ENCODE peak calls at places on chromosome X, in nine cellular contexts. One of them, this sample, is unnamed.

GRCh38 chrX:37662181-37662580 is 23.4 kb upstream of the XK start:
- DNase-seq in choroid plexus epithelial cell: no peak
- DNase-seq in memory B cell: no peak
- DNase-seq in AG08396: no peak
- DNase-seq in heart right ventricle: no peak
- DNase-seq in fibroblast of lung: peak
- DNase-seq in brain pericyte: no peak
- DNase-seq in HFF-Myc: no peak
- DNase-seq in GM03348: no peak
- DNase-seq in this sample: no peak

GRCh38 chrX:9466711-9467110 is 1.9 kb downstream of the TBL1X start:
- DNase-seq in fibroblast of lung: no peak
- DNase-seq in memory B cell: no peak
- DNase-seq in AG08396: no peak
- DNase-seq in heart right ventricle: no peak
- DNase-seq in brain pericyte: no peak
- DNase-seq in GM03348: no peak
- DNase-seq in choroid plexus epithelial cell: no peak
- DNase-seq in HFF-Myc: no peak
- DNase-seq in this sample: no peak

GRCh38 chrX:54509401-54509800 is 13.4 kb upstream of the FGD1 start:
- DNase-seq in HFF-Myc: no peak
- DNase-seq in fibroblast of lung: peak
- DNase-seq in heart right ventricle: no peak
- DNase-seq in AG08396: no peak
- DNase-seq in memory B cell: no peak
- DNase-seq in choroid plexus epithelial cell: peak
- DNase-seq in brain pericyte: no peak
- DNase-seq in GM03348: peak
- DNase-seq in this sample: no peak

GRCh38 chrX:40863671-40864070 is 128.3 kb upstream of the MED14 start:
- DNase-seq in brain pericyte: no peak
- DNase-seq in HFF-Myc: no peak
- DNase-seq in AG08396: no peak
- DNase-seq in GM03348: no peak
- DNase-seq in fibroblast of lung: no peak
- DNase-seq in choroid plexus epithelial cell: no peak
- DNase-seq in heart right ventricle: no peak
- DNase-seq in memory B cell: no peak
- DNase-seq in this sample: no peak

GRCh38 chrX:14027031-14027430 is 2.7 kb downstream of the GEMIN8 start:
- DNase-seq in AG08396: no peak
- DNase-seq in heart right ventricle: peak
- DNase-seq in fibroblast of lung: peak
- DNase-seq in brain pericyte: no peak
- DNase-seq in HFF-Myc: no peak
- DNase-seq in GM03348: no peak
- DNase-seq in memory B cell: no peak
- DNase-seq in choroid plexus epithelial cell: peak
- DNase-seq in this sample: no peak

GRCh38 chrX:72536542-72536941 is 36.1 kb downstream of the HDAC8 start:
- DNase-seq in choroid plexus epithelial cell: no peak
- DNase-seq in HFF-Myc: no peak
- DNase-seq in AG08396: no peak
- DNase-seq in heart right ventricle: peak
- DNase-seq in GM03348: no peak
- DNase-seq in fibroblast of lung: no peak
- DNase-seq in memory B cell: no peak
- DNase-seq in brain pericyte: no peak
- DNase-seq in this sample: no peak

GRCh38 chrX:123731258-123731986 is 1.4 kb downstream of the THOC2 start:
- DNase-seq in AG08396: peak
- DNase-seq in heart right ventricle: no peak
- DNase-seq in HFF-Myc: no peak
- DNase-seq in fibroblast of lung: peak
- DNase-seq in memory B cell: no peak
- DNase-seq in brain pericyte: no peak
- DNase-seq in choroid plexus epithelial cell: peak
- DNase-seq in GM03348: peak
- DNase-seq in this sample: no peak

GRCh38 chrX:122220644-122221373 is 963.3 kb upstream of the GRIA3 start:
- DNase-seq in GM03348: no peak
- DNase-seq in brain pericyte: no peak
- DNase-seq in HFF-Myc: no peak
- DNase-seq in memory B cell: no peak
- DNase-seq in AG08396: no peak
- DNase-seq in fibroblast of lung: no peak
- DNase-seq in choroid plexus epithelial cell: no peak
- DNase-seq in heart right ventricle: no peak
- DNase-seq in this sample: no peak

GRCh38 chrX:44253573-44253942 is 89.9 kb downstream of the EFHC2 start:
- DNase-seq in brain pericyte: no peak
- DNase-seq in heart right ventricle: no peak
- DNase-seq in choroid plexus epithelial cell: no peak
- DNase-seq in memory B cell: peak
- DNase-seq in fibroblast of lung: no peak
- DNase-seq in AG08396: no peak
- DNase-seq in GM03348: no peak
- DNase-seq in HFF-Myc: no peak
- DNase-seq in this sample: no peak

GRCh38 chrX:65686246-65686645 is 18.8 kb downstream of the MSN start:
- DNase-seq in memory B cell: no peak
- DNase-seq in fibroblast of lung: no peak
- DNase-seq in choroid plexus epithelial cell: no peak
- DNase-seq in brain pericyte: no peak
- DNase-seq in heart right ventricle: no peak
- DNase-seq in GM03348: no peak
- DNase-seq in AG08396: no peak
- DNase-seq in HFF-Myc: no peak
- DNase-seq in this sample: no peak

GRCh38 chrX:115939636-115940160 is 230.8 kb upstream of the AGTR2 start:
- DNase-seq in AG08396: no peak
- DNase-seq in fibroblast of lung: no peak
- DNase-seq in choroid plexus epithelial cell: no peak
- DNase-seq in HFF-Myc: no peak
- DNase-seq in memory B cell: no peak
- DNase-seq in brain pericyte: no peak
- DNase-seq in GM03348: no peak
- DNase-seq in heart right ventricle: no peak
- DNase-seq in this sample: no peak

GRCh38 chrX:153825042-153825441 is 5.3 kb downstream of the PDZD4 start:
- DNase-seq in heart right ventricle: no peak
- DNase-seq in AG08396: peak
- DNase-seq in GM03348: no peak
- DNase-seq in brain pericyte: no peak
- DNase-seq in memory B cell: no peak
- DNase-seq in fibroblast of lung: no peak
- DNase-seq in HFF-Myc: no peak
- DNase-seq in choroid plexus epithelial cell: no peak
- DNase-seq in this sample: no peak

GRCh38 chrX:1750267-1750666 is 135.4 kb downstream of the ASMT start:
- DNase-seq in GM03348: no peak
- DNase-seq in AG08396: no peak
- DNase-seq in memory B cell: no peak
- DNase-seq in heart right ventricle: no peak
- DNase-seq in brain pericyte: no peak
- DNase-seq in fibroblast of lung: no peak
- DNase-seq in HFF-Myc: no peak
- DNase-seq in choroid plexus epithelial cell: no peak
- DNase-seq in this sample: no peak

GRCh38 chrX:73401591-73402266 is 45.1 kb upstream of the CDX4 start:
- DNase-seq in HFF-Myc: no peak
- DNase-seq in choroid plexus epithelial cell: no peak
- DNase-seq in brain pericyte: no peak
- DNase-seq in AG08396: no peak
- DNase-seq in fibroblast of lung: no peak
- DNase-seq in heart right ventricle: no peak
- DNase-seq in memory B cell: no peak
- DNase-seq in GM03348: no peak
- DNase-seq in this sample: no peak

GRCh38 chrX:140766024-140766611 is 56.6 kb downstream of the LINC00632 start:
- DNase-seq in choroid plexus epithelial cell: peak
- DNase-seq in fibroblast of lung: peak
- DNase-seq in heart right ventricle: peak
- DNase-seq in HFF-Myc: peak
- DNase-seq in GM03348: peak
- DNase-seq in AG08396: peak
- DNase-seq in brain pericyte: no peak
- DNase-seq in memory B cell: peak
- DNase-seq in this sample: no peak

GRCh38 chrX:85517994-85518718 is 138.7 kb upstream of the POF1B start:
- DNase-seq in fibroblast of lung: no peak
- DNase-seq in choroid plexus epithelial cell: no peak
- DNase-seq in GM03348: no peak
- DNase-seq in memory B cell: no peak
- DNase-seq in AG08396: no peak
- DNase-seq in heart right ventricle: no peak
- DNase-seq in HFF-Myc: no peak
- DNase-seq in brain pericyte: no peak
- DNase-seq in this sample: no peak

GRCh38 chrX:100216083-100216482 is 194.0 kb downstream of the PCDH19 start:
- DNase-seq in HFF-Myc: no peak
- DNase-seq in GM03348: no peak
- DNase-seq in brain pericyte: no peak
- DNase-seq in heart right ventricle: no peak
- DNase-seq in AG08396: no peak
- DNase-seq in memory B cell: no peak
- DNase-seq in fibroblast of lung: no peak
- DNase-seq in choroid plexus epithelial cell: no peak
- DNase-seq in this sample: no peak

GRCh38 chrX:44071847-44072545 is 98.8 kb upstream of the NDP start:
- DNase-seq in heart right ventricle: no peak
- DNase-seq in GM03348: peak
- DNase-seq in fibroblast of lung: peak
- DNase-seq in choroid plexus epithelial cell: peak
- DNase-seq in memory B cell: no peak
- DNase-seq in HFF-Myc: no peak
- DNase-seq in brain pericyte: no peak
- DNase-seq in AG08396: peak
- DNase-seq in this sample: no peak

GRCh38 chrX:110317079-110317819 is 636 bp downstream of the AMMECR1 start:
- DNase-seq in choroid plexus epithelial cell: no peak
- DNase-seq in memory B cell: no peak
- DNase-seq in brain pericyte: no peak
- DNase-seq in fibroblast of lung: no peak
- DNase-seq in heart right ventricle: no peak
- DNase-seq in AG08396: peak
- DNase-seq in GM03348: peak
- DNase-seq in HFF-Myc: no peak
- DNase-seq in this sample: no peak

GRCh38 chrX:103687073-103687695 is 685 bp upstream of the MORF4L2 start:
- DNase-seq in brain pericyte: no peak
- DNase-seq in AG08396: peak
- DNase-seq in HFF-Myc: no peak
- DNase-seq in choroid plexus epithelial cell: peak
- DNase-seq in fibroblast of lung: peak
- DNase-seq in heart right ventricle: peak
- DNase-seq in memory B cell: peak
- DNase-seq in GM03348: peak
- DNase-seq in this sample: peak

GRCh38 chrX:46777971-46778810 is 19.3 kb upstream of the SLC9A7 start:
- DNase-seq in choroid plexus epithelial cell: peak
- DNase-seq in AG08396: no peak
- DNase-seq in GM03348: no peak
- DNase-seq in fibroblast of lung: peak
- DNase-seq in memory B cell: no peak
- DNase-seq in HFF-Myc: no peak
- DNase-seq in brain pericyte: no peak
- DNase-seq in heart right ventricle: no peak
- DNase-seq in this sample: no peak

GRCh38 chrX:10017866-10018265 is 50.7 kb downstream of the CLDN34 start:
- DNase-seq in memory B cell: no peak
- DNase-seq in AG08396: peak
- DNase-seq in GM03348: peak
- DNase-seq in fibroblast of lung: peak
- DNase-seq in HFF-Myc: no peak
- DNase-seq in brain pericyte: no peak
- DNase-seq in choroid plexus epithelial cell: peak
- DNase-seq in heart right ventricle: no peak
- DNase-seq in this sample: no peak

GRCh38 chrX:140434347-140434746 is 70.5 kb downstream of the SOX3 start:
- DNase-seq in brain pericyte: no peak
- DNase-seq in heart right ventricle: no peak
- DNase-seq in fibroblast of lung: no peak
- DNase-seq in AG08396: no peak
- DNase-seq in choroid plexus epithelial cell: no peak
- DNase-seq in HFF-Myc: no peak
- DNase-seq in memory B cell: no peak
- DNase-seq in GM03348: no peak
- DNase-seq in this sample: no peak

GRCh38 chrX:96889726-96890125 is 6.0 kb downstream of the RPA4 start:
- DNase-seq in GM03348: no peak
- DNase-seq in fibroblast of lung: no peak
- DNase-seq in choroid plexus epithelial cell: peak
- DNase-seq in brain pericyte: no peak
- DNase-seq in heart right ventricle: no peak
- DNase-seq in memory B cell: no peak
- DNase-seq in HFF-Myc: no peak
- DNase-seq in AG08396: no peak
- DNase-seq in this sample: no peak

GRCh38 chrX:153190384-153190783 is 11.3 kb downstream of the MAGEA1 start:
- DNase-seq in heart right ventricle: no peak
- DNase-seq in brain pericyte: no peak
- DNase-seq in AG08396: no peak
- DNase-seq in HFF-Myc: no peak
- DNase-seq in choroid plexus epithelial cell: peak
- DNase-seq in GM03348: no peak
- DNase-seq in fibroblast of lung: no peak
- DNase-seq in memory B cell: no peak
- DNase-seq in this sample: no peak

GRCh38 chrX:40152173-40152705 is 54.5 kb upstream of the BCOR start:
- DNase-seq in fibroblast of lung: no peak
- DNase-seq in choroid plexus epithelial cell: no peak
- DNase-seq in GM03348: peak
- DNase-seq in HFF-Myc: no peak
- DNase-seq in AG08396: peak
- DNase-seq in heart right ventricle: no peak
- DNase-seq in memory B cell: peak
- DNase-seq in brain pericyte: no peak
- DNase-seq in this sample: no peak

GRCh38 chrX:21940356-21940829 is at the start of gene SMS:
- DNase-seq in heart right ventricle: peak
- DNase-seq in choroid plexus epithelial cell: peak
- DNase-seq in GM03348: peak
- DNase-seq in memory B cell: peak
- DNase-seq in HFF-Myc: no peak
- DNase-seq in AG08396: peak
- DNase-seq in brain pericyte: no peak
- DNase-seq in fibroblast of lung: peak
- DNase-seq in this sample: no peak

GRCh38 chrX:46649421-46650260 is 76.1 kb downstream of the CHST7 start:
- DNase-seq in HFF-Myc: no peak
- DNase-seq in choroid plexus epithelial cell: peak
- DNase-seq in memory B cell: no peak
- DNase-seq in fibroblast of lung: no peak
- DNase-seq in GM03348: no peak
- DNase-seq in brain pericyte: peak
- DNase-seq in AG08396: no peak
- DNase-seq in heart right ventricle: peak
- DNase-seq in this sample: peak